ENCODE peak calls at places on chromosomes 12 and 14, in eight cellular contexts. K is ecto neural progenitor cell, J is mucosa of gallbladder, U is cerebellum, D is hypothalamus, G is aorta, P is keratinocyte, H is cardiac septum. I is an unnamed sample.

GRCh38 chr14:91350813-91351507 is 66.7 kb downstream of the CCDC88C start:
- DNase-seq in K (no peak), J (no peak), U (no peak), D (no peak), G (no peak), P (no peak), H (no peak), I (no peak)

GRCh38 chr12:53205747-53206146 is 1.3 kb downstream of the ITGB7 start:
- DNase-seq in K (no peak), J (no peak), U (no peak), D (no peak), G (peak; percentile 81), P (no peak), H (no peak), I (peak; percentile 96)

GRCh38 chr12:56836317-56836716 is 73.2 kb downstream of the HSD17B6 start:
- DNase-seq in K (no peak), J (peak; percentile 25), U (no peak), D (no peak), G (no peak), P (peak; percentile 84), H (no peak), I (peak; percentile 82)

GRCh38 chr14:20379743-20380142 is 33.6 kb downstream of the TEP1 start:
- DNase-seq in K (no peak), J (peak; percentile 85), U (no peak), D (no peak), G (no peak), P (no peak), H (no peak), I (no peak)

GRCh38 chr12:43332977-43333649 is 218.9 kb downstream of the ADAMTS20 start:
- DNase-seq in K (no peak), J (no peak), U (no peak), D (no peak), G (no peak), P (no peak), H (no peak), I (peak; percentile 55)

GRCh38 chr12:29796823-29797263 is 13.1 kb upstream of the TMTC1 start:
- DNase-seq in K (no peak), J (peak; percentile 61), U (no peak), D (no peak), G (no peak), P (peak; percentile 2), H (no peak), I (peak; percentile 93)

GRCh38 chr12:62581288-62582064 is 114.8 kb downstream of the MON2 start:
- DNase-seq in K (no peak), J (no peak), U (peak; percentile 65), D (no peak), G (no peak), P (no peak), H (no peak), I (peak; percentile 74)

GRCh38 chr12:89980236-89980635 is 271.6 kb upstream of the ATP2B1 start:
- DNase-seq in K (no peak), J (peak; percentile 31), U (no peak), D (no peak), G (no peak), P (no peak), H (no peak), I (peak; percentile 76)

GRCh38 chr12:95239216-95239615 is 21.6 kb downstream of the VEZT start:
- DNase-seq in K (no peak), J (no peak), U (no peak), D (no peak), G (no peak), P (no peak), H (no peak), I (no peak)